ENCODE peak calls at places on chromosomes 7 and 10, in four cellular contexts. One of them, this sample, is unnamed.
A peak's percentile ranks its signal among the peaks of the same experiment; 100 is the strongest.

GRCh38 chr7:96075510-96076349 is 246.2 kb downstream of the SLC25A13 start:
- DNase-seq in heart left ventricle: peak; percentile 61
- DNase-seq in fibroblast of mammary gland: peak; percentile 62
- DNase-seq in esophagus squamous epithelium: no peak
- DNase-seq in this sample: peak; percentile 49

GRCh38 chr10:78556700-78557432 is 511.9 kb upstream of the ZMIZ1 start:
- DNase-seq in heart left ventricle: no peak
- DNase-seq in fibroblast of mammary gland: no peak
- DNase-seq in esophagus squamous epithelium: no peak
- DNase-seq in this sample: no peak

GRCh38 chr10:125060851-125061556 is 99.4 kb downstream of the CTBP2 start:
- DNase-seq in heart left ventricle: peak; percentile 91
- DNase-seq in fibroblast of mammary gland: peak; percentile 78
- DNase-seq in esophagus squamous epithelium: no peak
- DNase-seq in this sample: peak; percentile 90

GRCh38 chr10:94760586-94761178 is 1.8 kb upstream of the CYP2C19 start:
- DNase-seq in heart left ventricle: no peak
- DNase-seq in fibroblast of mammary gland: no peak
- DNase-seq in esophagus squamous epithelium: no peak
- DNase-seq in this sample: no peak

GRCh38 chr10:35124540-35124939 is 2.1 kb upstream of the CREM start:
- DNase-seq in heart left ventricle: no peak
- DNase-seq in fibroblast of mammary gland: no peak
- DNase-seq in esophagus squamous epithelium: no peak
- DNase-seq in this sample: no peak

GRCh38 chr7:20964214-20964613 is 177.5 kb upstream of the SP8 start:
- DNase-seq in heart left ventricle: no peak
- DNase-seq in fibroblast of mammary gland: no peak
- DNase-seq in esophagus squamous epithelium: no peak
- DNase-seq in this sample: no peak

GRCh38 chr7:485188-486081 is 34.2 kb downstream of the PDGFA start:
- DNase-seq in heart left ventricle: peak; percentile 70
- DNase-seq in fibroblast of mammary gland: peak; percentile 5
- DNase-seq in esophagus squamous epithelium: no peak
- DNase-seq in this sample: no peak

GRCh38 chr10:63431962-63432797 is 33.6 kb downstream of the JMJD1C start:
- DNase-seq in heart left ventricle: no peak
- DNase-seq in fibroblast of mammary gland: peak; percentile 24
- DNase-seq in esophagus squamous epithelium: no peak
- DNase-seq in this sample: no peak

GRCh38 chr7:966291-967069 is 8.9 kb downstream of the COX19 start:
- DNase-seq in heart left ventricle: peak; percentile 16
- DNase-seq in fibroblast of mammary gland: no peak
- DNase-seq in esophagus squamous epithelium: no peak
- DNase-seq in this sample: no peak

GRCh38 chr7:106036004-106036403 is 72.9 kb downstream of the CDHR3 start:
- DNase-seq in heart left ventricle: no peak
- DNase-seq in fibroblast of mammary gland: no peak
- DNase-seq in esophagus squamous epithelium: no peak
- DNase-seq in this sample: no peak

GRCh38 chr7:45027774-45028114 is 27.7 kb downstream of the CCM2 start:
- DNase-seq in heart left ventricle: no peak
- DNase-seq in fibroblast of mammary gland: no peak
- DNase-seq in esophagus squamous epithelium: no peak
- DNase-seq in this sample: no peak

GRCh38 chr10:86730227-86730626 is 26.2 kb upstream of the BMPR1A start:
- DNase-seq in heart left ventricle: peak; percentile 76
- DNase-seq in fibroblast of mammary gland: peak; percentile 25
- DNase-seq in esophagus squamous epithelium: no peak
- DNase-seq in this sample: no peak

GRCh38 chr10:32271617-32272016 is 75.3 kb downstream of the EPC1 start:
- DNase-seq in heart left ventricle: no peak
- DNase-seq in fibroblast of mammary gland: peak; percentile 63
- DNase-seq in esophagus squamous epithelium: no peak
- DNase-seq in this sample: no peak

GRCh38 chr7:13071999-13072398 is 384.6 kb downstream of the ARL4A start:
- DNase-seq in heart left ventricle: no peak
- DNase-seq in fibroblast of mammary gland: no peak
- DNase-seq in esophagus squamous epithelium: no peak
- DNase-seq in this sample: no peak

GRCh38 chr7:135970682-135971365 is 6.3 kb downstream of the MTPN start:
- DNase-seq in heart left ventricle: no peak
- DNase-seq in fibroblast of mammary gland: no peak
- DNase-seq in esophagus squamous epithelium: no peak
- DNase-seq in this sample: no peak

GRCh38 chr7:10662982-10663884 is 310.4 kb upstream of the PHF14 start:
- DNase-seq in heart left ventricle: no peak
- DNase-seq in fibroblast of mammary gland: no peak
- DNase-seq in esophagus squamous epithelium: no peak
- DNase-seq in this sample: no peak

GRCh38 chr10:103693070-103693811 is 162.1 kb downstream of the SH3PXD2A start:
- DNase-seq in heart left ventricle: peak; percentile 26
- DNase-seq in fibroblast of mammary gland: no peak
- DNase-seq in esophagus squamous epithelium: no peak
- DNase-seq in this sample: peak; percentile 32

GRCh38 chr7:66055321-66055956 is 20.2 kb upstream of the ASL start:
- DNase-seq in heart left ventricle: no peak
- DNase-seq in fibroblast of mammary gland: peak; percentile 76
- DNase-seq in esophagus squamous epithelium: no peak
- DNase-seq in this sample: peak; percentile 45
- H3K4me3 ChIP-seq in heart left ventricle: no peak overlapping the region
- H3K4me3 ChIP-seq in fibroblast of mammary gland: no peak overlapping the region
- H3K4me3 ChIP-seq in esophagus squamous epithelium: no peak overlapping the region
- H3K4me3 ChIP-seq in this sample: no peak overlapping the region

DNA sequence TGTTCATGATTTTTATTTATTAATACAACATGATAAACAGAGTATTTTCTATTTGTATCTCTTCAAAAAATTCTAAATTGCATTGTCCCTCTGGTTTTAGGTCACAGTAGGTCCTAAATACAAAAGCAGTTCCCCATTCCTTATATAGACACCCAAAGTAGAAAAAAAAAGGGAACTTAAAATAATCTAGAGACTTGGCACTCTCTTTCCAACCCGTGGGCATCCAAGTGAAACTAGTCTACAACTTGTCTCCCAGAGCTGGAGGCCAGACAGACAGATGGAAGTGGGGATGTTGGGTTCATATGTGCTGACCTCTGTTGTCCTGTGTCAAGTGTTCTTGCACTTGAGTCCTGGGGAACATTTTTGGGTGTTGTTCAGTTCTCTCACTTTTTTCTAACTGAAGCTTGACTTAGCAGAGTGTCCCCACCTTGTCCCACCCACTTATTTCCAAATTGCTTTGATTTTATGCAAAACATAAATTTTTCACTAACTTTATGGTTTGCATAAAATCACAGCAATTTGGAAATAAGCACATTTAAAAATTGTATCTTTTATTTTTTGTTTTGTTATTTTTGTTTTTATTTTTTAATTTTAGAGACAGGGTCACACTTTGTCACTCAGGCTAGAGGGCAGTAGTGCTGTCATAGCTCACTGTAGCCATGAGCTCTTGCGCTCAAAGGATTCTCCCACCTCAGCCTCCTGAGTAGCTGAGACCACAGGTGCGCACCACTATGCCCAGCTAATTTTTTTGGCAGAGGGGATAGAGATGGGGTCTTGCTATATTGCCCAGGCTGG is 43.0 kb downstream of the APBB1IP start:
- DNase-seq in heart left ventricle: peak; percentile 32
- DNase-seq in fibroblast of mammary gland: no peak
- DNase-seq in esophagus squamous epithelium: no peak
- DNase-seq in this sample: no peak
- TF ChIP-seq CTCF in heart left ventricle: no peak
- TF ChIP-seq CTCF in fibroblast of mammary gland: no peak
- TF ChIP-seq CTCF in esophagus squamous epithelium: no peak
- TF ChIP-seq CTCF in this sample: no peak

GRCh38 chr10:116877391-116877790 is 28.1 kb downstream of the ENO4 start:
- DNase-seq in heart left ventricle: no peak
- DNase-seq in fibroblast of mammary gland: no peak
- DNase-seq in esophagus squamous epithelium: no peak
- DNase-seq in this sample: no peak

GRCh38 chr10:116868722-116869121 is 19.4 kb downstream of the ENO4 start:
- DNase-seq in heart left ventricle: no peak
- DNase-seq in fibroblast of mammary gland: no peak
- DNase-seq in esophagus squamous epithelium: no peak
- DNase-seq in this sample: no peak

GRCh38 chr10:116875897-116876296 is 26.6 kb downstream of the ENO4 start:
- DNase-seq in heart left ventricle: no peak
- DNase-seq in fibroblast of mammary gland: no peak
- DNase-seq in esophagus squamous epithelium: no peak
- DNase-seq in this sample: no peak

GRCh38 chr10:116870949-116871348 is 21.6 kb downstream of the ENO4 start:
- DNase-seq in heart left ventricle: no peak
- DNase-seq in fibroblast of mammary gland: no peak
- DNase-seq in esophagus squamous epithelium: no peak
- DNase-seq in this sample: no peak

GRCh38 chr10:116873134-116873533 is 23.8 kb downstream of the ENO4 start:
- DNase-seq in heart left ventricle: no peak
- DNase-seq in fibroblast of mammary gland: no peak
- DNase-seq in esophagus squamous epithelium: no peak
- DNase-seq in this sample: no peak
- H3K4me3 ChIP-seq in heart left ventricle: no peak overlapping the region
- H3K4me3 ChIP-seq in fibroblast of mammary gland: no peak overlapping the region
- H3K4me3 ChIP-seq in esophagus squamous epithelium: no peak overlapping the region
- H3K4me3 ChIP-seq in this sample: no peak overlapping the region

GRCh38 chr7:122736183-122736582 is 33.5 kb upstream of the RNF148 start:
- DNase-seq in heart left ventricle: no peak
- DNase-seq in fibroblast of mammary gland: peak; percentile 6
- DNase-seq in esophagus squamous epithelium: no peak
- DNase-seq in this sample: no peak
- TF ChIP-seq CTCF in heart left ventricle: no peak
- TF ChIP-seq CTCF in fibroblast of mammary gland: no peak
- TF ChIP-seq CTCF in esophagus squamous epithelium: no peak
- TF ChIP-seq CTCF in this sample: no peak